ENCODE peak calls at places on chromosomes 6 and 20, in seven cellular contexts. J is pancreas, G is B cell, R is GM12878, Z is IMR-90, A is OCI-LY7, Y is lower leg skin. I is an unnamed sample.

GRCh38 chr6:37314803-37315515 is 38.8 kb upstream of the RNF8 start:
- DNase-seq in J (no peak), G (peak), R (no peak), Z (peak), A (peak), Y (no peak), I (no peak)

GRCh38 chr20:30503992-30504570 is 753.4 kb upstream of the DEFB115 start:
- DNase-seq in J (no peak), G (no peak), R (no peak), Z (no peak), A (no peak), Y (no peak), I (no peak)

GRCh38 chr6:117352466-117353081 is 73.2 kb downstream of the ROS1 start:
- DNase-seq in J (no peak), G (no peak), R (no peak), Z (peak), A (peak), Y (no peak), I (no peak)

GRCh38 chr20:8116067-8116811 is 15.8 kb upstream of the PLCB1 start:
- DNase-seq in J (no peak), G (no peak), R (no peak), Z (peak), A (no peak), Y (no peak), I (no peak)

GRCh38 chr6:85669735-85670194 is 27.1 kb upstream of the SYNCRIP start:
- DNase-seq in J (no peak), G (no peak), R (peak), Z (peak), A (peak), Y (no peak), I (no peak)

GRCh38 chr6:151431336-151431735 is 20.6 kb downstream of the RMND1 start:
- DNase-seq in J (no peak), G (no peak), R (no peak), Z (peak), A (no peak), Y (no peak), I (no peak)

GRCh38 chr6:21953831-21954801 is 342.7 kb downstream of the PRL start:
- DNase-seq in J (no peak), G (no peak), R (no peak), Z (peak), A (no peak), Y (no peak), I (no peak)

GRCh38 chr6:113871975-113872374 is 14.8 kb downstream of the MARCKS start:
- DNase-seq in J (no peak), G (no peak), R (no peak), Z (no peak), A (no peak), Y (no peak), I (no peak)

GRCh38 chr6:73041051-73041450 is 184.2 kb downstream of the KHDC1L start:
- DNase-seq in J (no peak), G (no peak), R (no peak), Z (no peak), A (no peak), Y (no peak), I (no peak)

GRCh38 chr6:170084166-170084730 is 206.6 kb downstream of the DLL1 start:
- DNase-seq in J (peak), G (no peak), R (no peak), Z (no peak), A (no peak), Y (no peak), I (no peak)

GRCh38 chr20:49948809-49949507 is 12.8 kb downstream of the RNF114 start:
- DNase-seq in J (peak), G (no peak), R (no peak), Z (peak), A (no peak), Y (no peak), I (no peak)

GRCh38 chr6:75368151-75368779 is 83.7 kb upstream of the TMEM30A start:
- DNase-seq in J (no peak), G (no peak), R (no peak), Z (peak), A (peak), Y (no peak), I (no peak)

GRCh38 chr20:24981750-24982149 is 10.8 kb downstream of the APMAP start:
- DNase-seq in J (no peak), G (no peak), R (no peak), Z (no peak), A (no peak), Y (no peak), I (no peak)

GRCh38 chr6:99838607-99839006 is 155.4 kb downstream of the MCHR2 start:
- DNase-seq in J (no peak), G (no peak), R (no peak), Z (no peak), A (no peak), Y (no peak), I (no peak)

GRCh38 chr6:99841297-99841696 is 152.7 kb downstream of the MCHR2 start:
- DNase-seq in J (no peak), G (no peak), R (no peak), Z (no peak), A (no peak), Y (no peak), I (no peak)

GRCh38 chr6:99833034-99833433 is 161.0 kb downstream of the MCHR2 start:
- DNase-seq in J (no peak), G (no peak), R (no peak), Z (no peak), A (no peak), Y (no peak), I (no peak)

DNA sequence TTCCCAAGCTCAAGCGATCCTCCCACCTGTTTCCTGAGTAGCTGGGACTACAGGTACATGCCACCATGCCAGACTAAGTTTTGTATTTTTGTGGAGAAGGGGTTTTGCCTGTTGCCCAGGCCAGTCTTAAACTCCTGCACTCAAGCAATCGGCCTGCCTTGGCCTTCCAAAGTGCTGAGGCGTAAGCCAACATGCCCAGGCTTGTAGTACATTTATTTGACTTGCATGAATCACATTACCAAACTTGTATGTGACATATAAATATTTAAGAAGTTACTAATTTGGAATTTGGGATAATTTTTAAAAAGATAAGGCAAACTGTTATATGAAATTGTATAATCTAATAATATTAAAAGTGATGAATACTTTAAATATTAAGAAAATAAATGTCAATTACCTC is 157.6 kb downstream of the MCHR2 start:
- DNase-seq in J (no peak), G (no peak), R (no peak), Z (peak), A (no peak), Y (no peak), I (no peak)
- TF ChIP-seq CTCF in J (no peak), G (no peak), R (no peak), Z (no peak), A (no peak), Y (no peak), I (no peak)

DNA sequence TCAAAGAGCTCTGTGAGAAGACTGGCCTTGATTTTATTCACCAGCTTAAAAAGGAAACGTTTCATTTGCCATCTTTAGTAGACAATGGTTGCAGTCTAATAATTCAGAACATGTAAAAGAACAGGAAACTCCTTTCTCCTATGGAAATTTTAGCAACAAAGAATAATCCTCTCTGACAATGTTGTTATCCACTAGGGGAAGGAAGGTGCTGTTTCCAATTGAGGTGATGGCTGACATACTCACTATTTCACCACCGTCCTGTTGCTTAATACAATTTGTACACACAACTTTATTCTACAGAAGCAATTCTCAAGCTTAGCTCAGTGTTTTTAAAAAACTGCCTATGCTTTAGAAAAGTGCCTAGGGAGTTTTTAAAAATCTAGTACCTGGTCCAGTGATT is 192.7 kb downstream of the ARHGAP18 start:
- DNase-seq in J (no peak), G (no peak), R (no peak), Z (no peak), A (no peak), Y (no peak), I (no peak)
- TF ChIP-seq CTCF in J (no peak), G (no peak), R (no peak), Z (no peak), A (no peak), Y (no peak), I (no peak)

DNA sequence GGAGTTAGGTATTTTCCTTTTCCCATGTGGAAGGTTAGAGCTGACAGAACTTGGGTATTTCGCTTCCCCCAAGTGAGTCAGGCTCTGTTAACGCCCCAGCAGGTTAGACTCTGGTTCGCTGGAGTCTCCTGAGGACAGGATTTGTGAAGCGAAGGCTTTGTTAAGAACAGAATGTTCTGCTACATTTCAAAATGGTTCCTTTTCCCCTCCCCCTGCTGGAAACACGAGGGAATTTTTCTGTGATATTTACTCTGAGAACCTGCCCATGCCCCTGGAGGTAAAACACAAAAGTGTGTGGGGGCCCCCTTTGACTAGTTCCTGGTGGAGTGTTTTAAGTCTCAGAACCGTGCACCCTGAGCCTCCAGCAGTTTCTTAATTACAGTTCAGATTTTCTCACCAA is 731.4 kb upstream of the CITED2 start:
- DNase-seq in J (no peak), G (peak), R (no peak), Z (no peak), A (no peak), Y (no peak), I (no peak)
- TF ChIP-seq CTCF in J (no peak), G (no peak), R (no peak), Z (peak), A (peak), Y (no peak), I (peak)

GRCh38 chr20:63518351-63518861 is 2.2 kb upstream of the PPDPF start:
- DNase-seq in J (no peak), G (no peak), R (no peak), Z (no peak), A (no peak), Y (no peak), I (no peak)
- TF ChIP-seq CTCF in J (no peak), G (no peak), R (no peak), Z (peak), A (no peak), Y (no peak), I (peak)

GRCh38 chr6:52503853-52504777 is 72.7 kb downstream of the TRAM2 start:
- DNase-seq in J (peak), G (no peak), R (no peak), Z (peak), A (no peak), Y (peak), I (peak)

GRCh38 chr6:52502306-52503029 is 74.4 kb downstream of the TRAM2 start:
- DNase-seq in J (no peak), G (no peak), R (no peak), Z (no peak), A (no peak), Y (no peak), I (no peak)

GRCh38 chr6:52505726-52506501 is 70.9 kb downstream of the TRAM2 start:
- DNase-seq in J (no peak), G (peak), R (no peak), Z (no peak), A (peak), Y (no peak), I (no peak)

GRCh38 chr6:52504778-52505127 is 72.1 kb downstream of the TRAM2 start:
- DNase-seq in J (no peak), G (no peak), R (no peak), Z (no peak), A (no peak), Y (no peak), I (no peak)

GRCh38 chr6:52503344-52503747 is 73.5 kb downstream of the TRAM2 start:
- DNase-seq in J (no peak), G (no peak), R (no peak), Z (no peak), A (no peak), Y (no peak), I (no peak)
- TF ChIP-seq CTCF in J (no peak), G (no peak), R (no peak), Z (no peak), A (peak), Y (no peak), I (peak)

DNA sequence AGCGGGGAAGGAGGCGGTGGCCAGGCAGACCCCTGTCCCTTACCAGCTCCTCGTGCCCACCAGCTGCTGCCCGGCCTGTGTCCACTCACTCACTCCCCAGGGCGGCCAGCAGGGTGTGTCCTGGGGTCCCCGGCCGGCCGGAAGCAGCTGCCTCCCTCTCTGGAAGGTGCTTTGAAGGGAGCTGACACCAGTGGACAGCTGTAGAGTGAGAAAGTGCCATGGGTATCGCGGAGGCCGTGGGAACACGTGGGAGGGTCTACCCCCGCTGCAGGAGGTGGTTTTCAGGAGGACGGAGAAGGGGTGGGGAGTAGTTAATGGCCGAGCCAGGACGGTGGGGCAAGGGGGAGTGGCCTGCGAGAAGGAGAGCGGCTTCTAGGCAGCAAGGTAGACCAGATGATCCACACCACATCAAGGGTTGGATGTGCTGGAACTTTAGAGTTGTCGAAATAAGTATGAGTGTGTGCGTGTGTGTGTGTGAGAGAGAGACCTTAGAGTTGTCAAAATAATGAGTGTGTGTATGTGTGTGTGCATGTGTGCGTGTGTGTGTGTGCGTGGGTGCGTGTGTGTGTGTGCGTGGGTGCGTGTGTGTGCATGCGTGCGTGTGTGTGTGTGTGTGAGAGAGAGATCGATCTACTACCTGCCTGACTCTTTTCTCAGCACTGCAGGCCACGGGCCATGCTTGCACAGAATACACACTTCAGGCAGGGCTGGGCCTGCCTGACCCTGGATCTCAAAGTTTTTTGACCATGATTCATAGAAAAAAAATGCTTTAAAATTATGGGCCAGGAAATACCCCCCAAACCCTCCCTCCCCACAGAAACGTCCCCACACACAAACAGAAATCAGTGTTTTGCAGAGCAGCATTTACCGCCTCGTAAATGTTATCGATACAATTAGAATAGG is 43.9 kb downstream of the CDH4 start:
- DNase-seq in J (no peak), G (no peak), R (no peak), Z (no peak), A (no peak), Y (no peak), I (peak)
- TF ChIP-seq CTCF in J (no peak), G (no peak), R (no peak), Z (no peak), A (no peak), Y (no peak), I (no peak)

DNA sequence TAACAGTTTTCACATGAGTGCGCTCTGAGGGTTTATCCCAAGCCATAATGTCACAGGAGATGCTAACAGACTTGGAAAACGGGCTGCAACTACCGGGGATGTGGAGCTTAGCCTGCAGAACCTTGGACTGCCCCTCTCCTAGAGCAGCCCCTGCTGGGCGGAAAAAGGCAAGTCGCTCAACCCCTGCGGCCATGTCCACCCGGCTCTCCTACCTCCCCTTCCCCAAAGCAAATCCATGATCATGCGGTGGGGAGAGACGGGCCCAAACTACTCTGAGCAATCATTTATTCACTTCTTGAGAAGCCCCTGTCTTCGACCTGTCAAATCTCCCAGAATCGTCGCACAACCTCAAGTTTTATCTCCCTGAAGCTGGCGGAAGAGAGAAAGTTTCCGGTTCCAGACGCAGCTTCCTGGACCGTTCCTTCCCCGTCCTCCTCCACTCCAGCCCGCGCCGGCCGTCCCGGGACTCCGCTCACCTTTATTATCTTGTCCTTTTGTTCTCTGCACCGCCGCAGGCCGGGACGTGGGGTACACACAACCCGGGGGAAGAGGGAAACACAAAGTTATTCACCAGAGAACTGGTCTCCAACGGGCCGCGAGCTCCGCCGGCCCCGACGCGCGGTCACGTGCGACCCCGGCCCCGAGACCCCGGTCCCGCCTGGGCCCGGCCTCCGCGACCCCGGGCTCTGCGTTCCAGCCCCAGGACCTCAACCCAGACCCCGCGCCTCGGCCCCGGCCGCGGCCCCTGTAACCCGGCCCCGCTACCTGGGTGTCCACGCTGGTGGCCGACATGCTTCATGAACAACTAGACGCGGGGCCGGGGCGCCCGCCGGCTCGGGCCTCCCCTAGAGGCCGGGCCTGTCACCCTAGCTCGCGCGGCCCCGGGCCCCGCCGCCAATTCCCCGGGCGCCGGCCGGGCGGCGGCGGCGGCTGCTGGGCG is 560 bp downstream of the YTHDF1 start:
- DNase-seq in J (no peak), G (no peak), R (no peak), Z (peak), A (peak), Y (no peak), I (no peak)
- TF ChIP-seq CTCF in J (no peak), G (no peak), R (peak), Z (peak), A (peak), Y (no peak), I (peak)

GRCh38 chr20:37781626-37782025 is 87.8 kb downstream of the CTNNBL1 start:
- DNase-seq in J (no peak), G (no peak), R (no peak), Z (peak), A (no peak), Y (no peak), I (no peak)
- TF ChIP-seq CTCF in J (no peak), G (no peak), R (no peak), Z (no peak), A (no peak), Y (no peak), I (no peak)

GRCh38 chr6:153215242-153215641 is 84.2 kb upstream of the RGS17 start:
- DNase-seq in J (no peak), G (no peak), R (no peak), Z (no peak), A (no peak), Y (no peak), I (no peak)
- TF ChIP-seq CTCF in J (no peak), G (no peak), R (no peak), Z (no peak), A (no peak), Y (no peak), I (no peak)